ENCODE peak calls at places on chromosomes 6 and 20, in seven cellular contexts. P is HepG2, B is SK-N-SH, G is GM12878, H is GM12891, J is K562, V is H1. Q is an unnamed sample.

GRCh38 chr20:12306107-12306506 is 388.4 kb downstream of the BTBD3 start:
- DNase-seq in P (no peak), B (no peak), G (no peak), H (no peak), J (no peak), V (no peak), Q (no peak)

GRCh38 chr6:138004423-138005287 is 102.6 kb downstream of the PERP start:
- DNase-seq in P (peak), B (no peak), G (peak), H (peak), J (no peak), V (no peak), Q (no peak)

GRCh38 chr20:23536601-23537000 is 31.7 kb downstream of the CST9L start:
- DNase-seq in P (no peak), B (no peak), G (no peak), H (no peak), J (no peak), V (no peak), Q (no peak)

GRCh38 chr6:97411610-97412009 is 128.6 kb upstream of the MMS22L start:
- DNase-seq in P (no peak), B (no peak), G (no peak), H (no peak), J (no peak), V (no peak), Q (no peak)

GRCh38 chr6:73803562-73804221 is 107.7 kb downstream of the CD109 start:
- DNase-seq in P (peak), B (peak), G (no peak), H (no peak), J (peak), V (no peak), Q (no peak)

GRCh38 chr6:72621243-72622093 is at the start of gene KCNQ5:
- DNase-seq in P (no peak), B (peak), G (no peak), H (no peak), J (peak), V (no peak), Q (no peak)

GRCh38 chr20:32960849-32961731 is 43.1 kb downstream of the SUN5 start:
- DNase-seq in P (no peak), B (peak), G (no peak), H (no peak), J (peak), V (no peak), Q (no peak)

GRCh38 chr20:15065794-15066193 is 728.4 kb upstream of the FLRT3 start:
- DNase-seq in P (no peak), B (no peak), G (no peak), H (no peak), J (no peak), V (no peak), Q (no peak)

GRCh38 chr6:26305097-26305841 is 59.7 kb upstream of the BTN3A2 start:
- DNase-seq in P (peak), B (no peak), G (no peak), H (no peak), J (peak), V (no peak), Q (no peak)

GRCh38 chr6:148713033-148713738 is 33.6 kb upstream of the UST start:
- DNase-seq in P (no peak), B (no peak), G (no peak), H (no peak), J (no peak), V (no peak), Q (no peak)

GRCh38 chr6:127606131-127606562 is 29.2 kb downstream of the C6orf58 start:
- DNase-seq in P (peak), B (peak), G (no peak), H (no peak), J (no peak), V (no peak), Q (no peak)

GRCh38 chr6:154791561-154792317 is 58.5 kb downstream of the SCAF8 start:
- DNase-seq in P (no peak), B (no peak), G (no peak), H (no peak), J (no peak), V (no peak), Q (no peak)

GRCh38 chr6:33600761-33601160 is 20.4 kb upstream of the ITPR3 start:
- DNase-seq in P (no peak), B (no peak), G (no peak), H (no peak), J (no peak), V (no peak), Q (no peak)

GRCh38 chr6:85551264-85551663 is 42.4 kb downstream of the SNX14 start:
- DNase-seq in P (no peak), B (peak), G (no peak), H (no peak), J (peak), V (no peak), Q (no peak)

GRCh38 chr6:19454296-19454998 is 382.7 kb upstream of the ID4 start:
- DNase-seq in P (no peak), B (no peak), G (no peak), H (no peak), J (no peak), V (no peak), Q (no peak)

GRCh38 chr20:39775110-39775509 is 813.0 kb downstream of the DHX35 start:
- DNase-seq in P (no peak), B (no peak), G (no peak), H (no peak), J (no peak), V (no peak), Q (no peak)

GRCh38 chr20:2840967-2841531 is 504 bp downstream of the VPS16 start:
- DNase-seq in P (peak), B (peak), G (no peak), H (no peak), J (peak), V (no peak), Q (peak)

GRCh38 chr20:39206899-39207564 is 244.9 kb downstream of the DHX35 start:
- DNase-seq in P (no peak), B (no peak), G (no peak), H (no peak), J (no peak), V (no peak), Q (no peak)

GRCh38 chr6:2037230-2037926 is 208.0 kb downstream of the GMDS start:
- DNase-seq in P (no peak), B (no peak), G (no peak), H (no peak), J (no peak), V (no peak), Q (no peak)

DNA sequence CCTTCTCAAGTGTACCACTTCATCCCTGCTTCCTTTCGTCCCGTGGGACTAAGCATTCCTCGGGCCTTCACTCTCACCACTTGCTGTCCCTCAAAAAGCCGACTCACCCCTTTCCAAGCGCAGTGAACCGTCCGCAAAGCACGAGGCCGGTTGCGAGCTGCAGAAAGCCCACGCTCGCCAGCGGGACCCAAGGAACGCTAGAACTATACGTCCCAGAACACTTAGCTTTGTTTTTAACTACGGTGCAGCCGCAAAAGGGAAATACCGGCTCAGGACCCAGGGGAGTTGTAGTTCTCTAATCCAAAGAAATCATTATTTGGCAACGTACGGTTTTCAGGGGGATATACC is 457 bp upstream of the POLR1H start:
- DNase-seq in P (no peak), B (no peak), G (no peak), H (no peak), J (peak), V (no peak), Q (no peak)
- TF ChIP-seq TAF1 in P (no peak), B (peak), G (no peak), H (no peak), J (no peak), V (no peak), Q (no peak)

GRCh38 chr6:43990627-43991619 is 136.3 kb downstream of the MRPL14 start:
- DNase-seq in P (peak), B (peak), G (no peak), H (no peak), J (peak), V (no peak), Q (no peak)

GRCh38 chr6:43992783-43993505 is 134.3 kb downstream of the MRPL14 start:
- DNase-seq in P (no peak), B (no peak), G (no peak), H (no peak), J (no peak), V (no peak), Q (no peak)

GRCh38 chr6:43993881-43994523 is 133.2 kb downstream of the MRPL14 start:
- DNase-seq in P (no peak), B (no peak), G (no peak), H (no peak), J (no peak), V (no peak), Q (no peak)

GRCh38 chr6:43990275-43990626 is 137.0 kb downstream of the MRPL14 start:
- DNase-seq in P (no peak), B (no peak), G (no peak), H (no peak), J (no peak), V (no peak), Q (no peak)

GRCh38 chr6:43992126-43992663 is 135.1 kb downstream of the MRPL14 start:
- DNase-seq in P (no peak), B (no peak), G (no peak), H (no peak), J (no peak), V (no peak), Q (no peak)
- TF ChIP-seq TAF1 in P (no peak), B (no peak), G (no peak), H (no peak), J (no peak), V (no peak), Q (no peak)

DNA sequence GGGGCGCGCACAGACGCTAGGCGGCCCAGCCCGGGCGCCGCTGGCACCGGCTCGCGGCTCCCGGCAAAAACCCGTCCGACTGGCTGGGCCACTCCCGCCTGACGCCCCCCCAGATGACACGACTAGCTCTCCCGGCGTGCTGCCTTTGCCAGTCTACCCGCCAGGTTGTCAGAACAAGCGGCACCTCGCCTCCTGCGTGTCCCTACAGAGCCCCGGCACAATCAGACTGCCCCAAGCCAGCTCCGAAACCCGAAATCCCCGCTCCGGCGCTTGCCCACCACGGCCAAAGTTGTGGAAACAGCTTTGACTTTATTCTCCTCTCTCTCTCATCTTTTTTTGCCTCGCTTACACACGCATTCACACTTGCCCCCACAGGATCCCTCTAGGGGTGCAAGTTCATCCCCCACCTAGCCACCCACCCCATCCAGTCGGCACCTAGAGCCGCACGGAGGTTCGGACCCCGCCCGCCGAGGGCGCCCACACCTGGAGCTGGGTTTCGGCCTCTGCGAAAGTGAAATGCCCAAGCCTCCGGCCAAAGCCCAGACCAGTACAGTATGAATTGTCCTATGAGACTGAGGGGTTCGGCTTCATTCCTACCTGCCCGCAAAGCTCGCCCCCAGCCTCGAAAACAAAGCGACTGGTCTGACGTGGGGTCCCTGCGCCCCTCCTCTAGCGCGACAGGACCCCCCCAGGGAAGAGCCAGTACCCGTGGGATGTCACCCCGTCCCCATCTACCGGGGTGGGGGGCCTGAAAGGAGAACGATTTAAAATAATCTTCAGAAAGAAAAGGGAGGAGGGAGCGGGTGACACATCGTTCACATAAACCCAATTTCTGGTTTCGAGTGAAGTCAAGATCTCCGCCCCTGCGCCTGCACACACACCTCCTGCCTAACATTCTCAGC is 1.7 kb downstream of the TFAP2A start:
- DNase-seq in P (no peak), B (no peak), G (no peak), H (no peak), J (no peak), V (no peak), Q (no peak)
- TF ChIP-seq TAF1 in P (no peak), B (no peak), G (no peak), H (no peak), J (no peak), V (no peak), Q (no peak)

DNA sequence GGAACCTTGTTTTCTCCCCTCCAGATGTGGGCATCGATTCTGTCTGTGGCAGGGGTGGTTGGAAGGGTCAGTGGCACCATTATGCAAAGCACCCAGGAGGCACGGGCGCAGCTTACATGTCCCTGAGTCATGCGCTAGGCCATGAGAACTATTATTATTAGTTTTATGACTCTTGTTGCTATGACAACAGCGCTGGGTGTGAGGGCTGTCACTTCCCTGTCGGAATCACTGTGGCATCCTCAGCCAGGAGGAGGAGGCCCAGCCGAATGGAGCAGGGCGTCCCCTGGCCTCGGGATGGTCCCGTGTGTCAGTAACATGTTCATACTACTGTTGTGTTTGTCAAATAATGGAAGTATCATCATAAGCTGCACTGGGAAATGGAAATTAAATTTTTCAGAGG is 247.8 kb downstream of the CDH4 start:
- DNase-seq in P (no peak), B (no peak), G (no peak), H (no peak), J (no peak), V (no peak), Q (no peak)
- TF ChIP-seq TAF1 in P (no peak), B (no peak), G (no peak), H (no peak), J (no peak), V (no peak), Q (no peak)

DNA sequence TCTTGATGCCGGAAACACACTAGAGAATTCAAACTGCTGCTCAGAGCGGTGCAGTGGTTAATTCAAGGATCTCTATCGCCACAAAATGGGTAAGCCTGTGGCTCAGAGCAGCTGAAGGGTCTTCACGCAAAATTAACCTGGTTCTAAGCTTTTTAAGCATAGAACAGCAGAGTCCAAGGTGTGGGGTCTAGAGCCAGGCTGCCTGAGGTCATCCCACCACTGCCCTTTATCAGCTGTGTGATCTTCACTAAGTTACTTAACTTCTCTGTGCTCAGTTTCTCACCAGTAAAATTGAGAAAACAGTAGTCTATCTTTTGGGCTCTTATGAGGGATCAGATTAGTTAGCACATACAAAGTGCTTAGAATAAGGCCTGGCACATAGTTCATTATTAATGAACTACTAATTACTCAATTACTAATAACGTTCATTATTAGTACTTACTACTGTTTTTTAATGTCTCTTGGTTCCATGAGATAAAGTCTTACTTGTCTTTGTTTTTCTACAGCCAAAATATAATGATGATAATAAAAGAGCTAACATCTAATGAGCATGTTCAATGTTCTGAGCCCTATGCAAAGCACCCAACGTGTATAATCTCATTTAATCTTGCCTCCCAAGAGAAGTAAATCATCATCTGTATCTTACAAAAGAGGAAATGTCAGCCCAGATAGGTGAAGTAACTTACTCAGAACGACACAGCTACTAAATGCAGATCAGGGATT is 92.9 kb downstream of the NFATC2 start:
- DNase-seq in P (no peak), B (no peak), G (no peak), H (no peak), J (no peak), V (no peak), Q (no peak)
- TF ChIP-seq TAF1 in P (peak), B (no peak), G (no peak), H (no peak), J (no peak), V (no peak), Q (no peak)

GRCh38 chr6:167793421-167793820 is 33.3 kb upstream of the AFDN start:
- DNase-seq in P (no peak), B (no peak), G (no peak), H (no peak), J (no peak), V (no peak), Q (no peak)

GRCh38 chr6:167789358-167789757 is 37.4 kb upstream of the AFDN start:
- DNase-seq in P (peak), B (no peak), G (no peak), H (no peak), J (no peak), V (no peak), Q (no peak)

GRCh38 chr6:167791780-167792478 is 34.8 kb upstream of the AFDN start:
- DNase-seq in P (no peak), B (no peak), G (no peak), H (no peak), J (no peak), V (no peak), Q (no peak)

GRCh38 chr6:167788531-167788903 is 38.2 kb upstream of the AFDN start:
- DNase-seq in P (no peak), B (no peak), G (no peak), H (no peak), J (no peak), V (no peak), Q (no peak)

DNA sequence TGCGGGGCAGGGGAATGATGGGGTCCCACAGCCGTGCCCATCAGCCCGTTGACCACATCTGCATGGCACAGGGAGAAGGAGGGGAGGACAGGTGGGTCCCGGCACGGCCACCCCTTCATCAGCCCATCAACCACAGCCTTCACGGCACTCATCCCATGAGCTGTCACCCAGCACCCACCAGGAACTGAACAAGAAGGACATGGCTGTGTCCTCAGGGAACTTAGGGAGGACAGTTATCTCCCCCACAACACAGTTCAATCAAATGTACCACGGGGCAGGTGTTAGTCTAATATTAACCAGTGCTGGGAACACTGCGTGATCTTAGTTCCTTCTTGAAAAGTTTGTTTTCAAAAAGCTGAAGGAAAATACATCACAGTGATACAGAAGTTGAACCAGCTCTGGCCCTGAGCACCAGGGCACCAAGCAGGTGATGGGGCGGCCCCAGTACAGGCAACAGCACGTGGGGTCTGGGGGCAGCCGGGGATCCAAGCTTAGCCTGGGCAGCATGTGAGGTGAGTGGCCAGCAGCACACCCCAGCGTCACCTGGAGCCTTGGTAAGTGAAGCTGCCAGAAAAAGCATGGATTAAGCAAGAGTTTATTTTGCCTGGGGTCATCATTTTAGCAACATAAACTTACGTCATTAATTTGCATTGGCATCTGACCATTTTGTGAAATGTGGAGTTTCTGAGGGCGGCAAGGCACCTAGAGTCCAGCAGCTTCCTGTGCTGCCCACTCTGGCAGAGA is 35.5 kb upstream of the AFDN start:
- DNase-seq in P (peak), B (no peak), G (no peak), H (no peak), J (no peak), V (no peak), Q (no peak)
- TF ChIP-seq TAF1 in P (no peak), B (no peak), G (no peak), H (no peak), J (no peak), V (no peak), Q (no peak)

DNA sequence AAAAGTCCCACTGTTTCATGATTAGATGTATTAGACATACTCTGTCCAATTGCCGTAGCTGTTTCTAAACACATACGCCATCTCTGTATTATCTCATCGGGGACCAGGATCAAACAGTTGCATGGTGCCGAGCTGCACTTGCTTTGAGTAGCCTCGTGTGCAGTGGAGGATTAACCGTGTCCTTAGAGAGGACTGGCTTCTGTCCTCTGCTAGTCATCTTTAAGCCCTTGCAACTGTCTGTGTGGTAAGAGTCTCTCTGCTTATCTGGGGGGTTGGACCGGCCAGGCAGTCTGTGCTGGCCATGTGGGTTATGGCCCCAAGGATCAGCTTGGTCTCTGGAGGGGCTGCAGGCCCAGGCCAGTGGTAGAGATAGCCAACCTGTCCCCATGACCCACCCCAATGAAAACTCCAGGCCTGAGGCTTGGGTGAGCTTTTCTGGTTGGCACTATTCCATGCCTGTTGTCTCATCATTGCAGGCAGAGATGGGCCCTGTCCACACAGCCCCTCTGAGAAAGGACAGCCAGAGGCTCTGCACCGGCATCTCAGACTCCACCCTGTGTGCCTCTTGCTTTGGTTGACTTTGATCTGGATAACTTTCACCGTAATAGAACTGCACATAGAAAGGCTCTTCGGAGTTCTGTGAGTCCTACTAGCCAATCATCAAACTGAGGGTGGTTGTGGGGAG is 137.3 kb upstream of the SNX9 start:
- DNase-seq in P (no peak), B (no peak), G (no peak), H (no peak), J (no peak), V (no peak), Q (no peak)
- TF ChIP-seq TAF1 in P (no peak), B (no peak), G (no peak), H (no peak), J (no peak), V (no peak), Q (no peak)

Q was measured in GM12892.